ENCODE peak calls at places on chromosomes 12 and 14, in eight cellular contexts. C is brain microvascular endothelial cell, E is adipocyte, O is left ventricle myocardium inferior, K is uterus, J is GM23248, X is heart left ventricle, M is psoas muscle. G is an unnamed sample.

GRCh38 chr12:54358945-54359761 is 5.1 kb downstream of the GPR84 start:
- DNase-seq in C (peak; percentile 100), E (peak; percentile 99), O (peak; percentile 94), K (peak; percentile 97), J (peak; percentile 98), X (peak; percentile 97), M (peak; percentile 98), G (peak; percentile 97)

GRCh38 chr14:69107407-69108003 is 45.4 kb downstream of the DCAF5 start:
- DNase-seq in C (peak; percentile 60), E (peak; percentile 91), O (no peak), K (peak; percentile 30), J (peak; percentile 85), X (peak; percentile 36), M (no peak), G (no peak)

GRCh38 chr14:27236601-27237000 is 638.8 kb upstream of the NOVA1 start:
- DNase-seq in C (no peak), E (no peak), O (no peak), K (no peak), J (no peak), X (no peak), M (no peak), G (no peak)

GRCh38 chr14:33362934-33363333 is 424.3 kb downstream of the NPAS3 start:
- DNase-seq in C (no peak), E (no peak), O (no peak), K (no peak), J (no peak), X (no peak), M (no peak), G (no peak)

GRCh38 chr12:119870462-119870861 is 6.7 kb downstream of the CIT start:
- DNase-seq in C (no peak), E (no peak), O (no peak), K (no peak), J (no peak), X (no peak), M (no peak), G (no peak)

GRCh38 chr14:20031058-20031457 is 4.8 kb downstream of the OR4K13 start:
- DNase-seq in C (no peak), E (no peak), O (no peak), K (no peak), J (no peak), X (no peak), M (no peak), G (no peak)

GRCh38 chr14:100442036-100442435 is 118.9 kb downstream of the SLC25A47 start:
- DNase-seq in C (no peak), E (no peak), O (no peak), K (no peak), J (no peak), X (no peak), M (no peak), G (no peak)

GRCh38 chr12:43882578-43883178 is 46.8 kb downstream of the TMEM117 start:
- DNase-seq in C (peak; percentile 59), E (peak; percentile 87), O (no peak), K (no peak), J (peak; percentile 83), X (no peak), M (no peak), G (no peak)

GRCh38 chr12:123238330-123238682 is 5.1 kb downstream of the MTRFR start:
- DNase-seq in C (no peak), E (no peak), O (no peak), K (no peak), J (no peak), X (no peak), M (no peak), G (no peak)

GRCh38 chr12:46652692-46653091 is 173.1 kb downstream of the SLC38A4 start:
- DNase-seq in C (no peak), E (no peak), O (no peak), K (no peak), J (no peak), X (no peak), M (no peak), G (no peak)

GRCh38 chr12:39541471-39541870 is 78.1 kb downstream of the ABCD2 start:
- DNase-seq in C (no peak), E (no peak), O (no peak), K (no peak), J (no peak), X (no peak), M (no peak), G (no peak)

GRCh38 chr12:110718222-110718908 is 24.3 kb downstream of the PPP1CC start:
- DNase-seq in C (no peak), E (no peak), O (no peak), K (no peak), J (no peak), X (no peak), M (no peak), G (no peak)

GRCh38 chr12:58416211-58416610 is 474.8 kb downstream of the ATP23 start:
- DNase-seq in C (peak; percentile 81), E (peak; percentile 80), O (no peak), K (no peak), J (peak; percentile 85), X (no peak), M (no peak), G (no peak)

GRCh38 chr12:21305666-21306065 is 29.1 kb downstream of the SLCO1A2 start:
- DNase-seq in C (peak; percentile 9), E (no peak), O (no peak), K (no peak), J (no peak), X (no peak), M (no peak), G (no peak)

DNA sequence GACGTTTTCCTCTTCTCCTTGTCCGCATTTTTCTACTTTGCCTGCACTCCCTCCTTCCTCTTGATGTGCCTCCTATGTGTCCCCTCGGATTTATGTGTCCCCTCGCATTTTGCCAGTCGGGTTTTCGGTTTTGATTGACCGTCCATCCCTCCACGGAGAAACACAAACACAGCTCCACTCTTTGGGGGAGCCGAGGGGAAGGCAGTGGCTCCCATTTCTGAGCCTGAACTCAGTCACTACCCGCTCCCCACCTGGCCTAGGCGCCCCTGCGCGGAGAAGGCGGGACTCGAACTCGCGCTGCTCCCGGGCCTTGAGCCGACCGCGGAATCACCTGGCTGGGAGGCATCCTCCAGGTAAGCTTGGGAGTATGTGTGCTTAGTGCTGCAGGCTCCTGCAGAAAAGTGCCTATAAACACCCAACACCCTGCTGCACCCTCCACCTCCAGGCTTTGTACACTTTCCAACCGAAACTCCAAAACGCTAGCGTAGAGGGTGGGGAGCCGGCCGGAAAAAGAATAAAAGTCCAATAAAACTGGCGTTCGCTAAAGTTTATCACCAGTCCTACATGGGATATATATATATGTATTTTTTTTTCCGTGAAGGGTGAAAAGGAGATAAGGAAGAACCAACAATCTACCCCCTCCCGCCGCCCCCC is 3.4 kb upstream of the CCND2 start:
- DNase-seq in C (no peak), E (no peak), O (no peak), K (no peak), J (no peak), X (no peak), M (no peak), G (peak; percentile 79)
- H3K27me3 ChIP-seq in C (peaks cover 66% of the 10 kb centered on the region), E (peaks cover 30% of the 10 kb centered on the region), O (peaks cover 66% of the 10 kb centered on the region), K (no peaks in the 10 kb centered on the region), J (peaks cover 88% of the 10 kb centered on the region), X (no peaks in the 10 kb centered on the region), M (peaks cover 43% of the 10 kb centered on the region), G (no peaks in the 10 kb centered on the region)

GRCh38 chr12:2205961-2206360 is 153.2 kb downstream of the CACNA1C start:
- DNase-seq in C (no peak), E (no peak), O (no peak), K (no peak), J (no peak), X (no peak), M (no peak), G (no peak)

GRCh38 chr12:2211119-2211518 is 158.3 kb downstream of the CACNA1C start:
- DNase-seq in C (no peak), E (no peak), O (no peak), K (no peak), J (no peak), X (no peak), M (no peak), G (no peak)

GRCh38 chr12:2212971-2213869 is 160.4 kb downstream of the CACNA1C start:
- DNase-seq in C (no peak), E (no peak), O (no peak), K (peak; percentile 59), J (no peak), X (no peak), M (no peak), G (no peak)

GRCh38 chr12:2212537-2212936 is 159.8 kb downstream of the CACNA1C start:
- DNase-seq in C (no peak), E (no peak), O (no peak), K (no peak), J (no peak), X (no peak), M (no peak), G (no peak)

GRCh38 chr12:2208837-2209236 is 156.1 kb downstream of the CACNA1C start:
- DNase-seq in C (no peak), E (no peak), O (no peak), K (no peak), J (no peak), X (no peak), M (no peak), G (no peak)
- H3K27me3 ChIP-seq in C (no peaks in the 10 kb centered on the region), E (no peaks in the 10 kb centered on the region), O (no peaks in the 10 kb centered on the region), K (no peaks in the 10 kb centered on the region), J (no peaks in the 10 kb centered on the region), X (no peaks in the 10 kb centered on the region), M (peaks cover 6% of the 10 kb centered on the region), G (no peaks in the 10 kb centered on the region)

DNA sequence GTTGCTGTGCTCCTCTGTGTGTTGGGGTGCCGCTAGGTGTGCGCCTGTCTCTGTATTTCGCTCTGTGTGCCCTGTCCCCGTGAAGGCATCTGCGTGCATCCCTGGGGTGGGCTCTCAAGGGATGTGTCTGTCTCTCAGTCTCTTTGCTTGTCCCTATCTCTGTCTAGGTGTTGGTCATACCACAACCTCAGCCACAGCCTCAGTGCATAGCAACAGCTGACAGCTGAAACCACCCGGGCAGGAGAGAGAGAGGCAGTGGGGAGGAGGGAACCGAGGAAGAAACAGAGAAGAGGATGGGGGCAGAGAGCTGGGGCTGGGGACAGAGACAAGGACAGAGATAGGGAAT is 953 bp upstream of the NXPH4 start:
- DNase-seq in C (no peak), E (peak; percentile 51), O (no peak), K (no peak), J (peak; percentile 71), X (no peak), M (no peak), G (no peak)
- H3K27me3 ChIP-seq in C (peaks cover 39% of the 10 kb centered on the region), E (peaks cover under 1% of the 10 kb centered on the region), O (peaks cover 61% of the 10 kb centered on the region), K (peaks cover 46% of the 10 kb centered on the region), J (peaks cover 2% of the 10 kb centered on the region), X (peaks cover 46% of the 10 kb centered on the region), M (peaks cover 22% of the 10 kb centered on the region), G (no peaks in the 10 kb centered on the region)

GRCh38 chr12:132276720-132277373 is 52.5 kb downstream of the GALNT9 start:
- DNase-seq in C (no peak), E (peak; percentile 19), O (no peak), K (no peak), J (no peak), X (no peak), M (no peak), G (peak; percentile 25)

GRCh38 chr12:132278421-132279183 is 50.8 kb downstream of the GALNT9 start:
- DNase-seq in C (no peak), E (no peak), O (no peak), K (no peak), J (no peak), X (no peak), M (no peak), G (peak; percentile 29)

GRCh38 chr12:132277961-132278360 is 51.4 kb downstream of the GALNT9 start:
- DNase-seq in C (no peak), E (no peak), O (no peak), K (no peak), J (no peak), X (no peak), M (no peak), G (peak; percentile 20)

GRCh38 chr12:132276066-132276719 is 53.2 kb downstream of the GALNT9 start:
- DNase-seq in C (no peak), E (no peak), O (no peak), K (no peak), J (no peak), X (no peak), M (no peak), G (no peak)

GRCh38 chr12:132277374-132277801 is 52.0 kb downstream of the GALNT9 start:
- DNase-seq in C (no peak), E (peak; percentile 6), O (no peak), K (no peak), J (no peak), X (no peak), M (no peak), G (peak; percentile 17)
- H3K27me3 ChIP-seq in C (peaks cover 52% of the 10 kb centered on the region), E (peaks cover 85% of the 10 kb centered on the region), O (peaks cover 100% of the 10 kb centered on the region), K (peaks cover 17% of the 10 kb centered on the region), J (peaks cover 59% of the 10 kb centered on the region), X (peaks cover 62% of the 10 kb centered on the region), M (peaks cover 27% of the 10 kb centered on the region), G (no peaks in the 10 kb centered on the region)

G was measured in aorta.